ENCODE peak calls at places on chromosomes 11 and 22, in four cellular contexts. L is progenitor cell of endocrine pancreas, Q is dorsolateral prefrontal cortex, T is right lobe of liver. X is an unnamed sample.

GRCh38 chr11:33942954-33943353 is 51.1 kb upstream of the LMO2 start:
- DNase-seq in L (no peak), Q (no peak), T (no peak), X (peak)

GRCh38 chr11:112355726-112356125 is 95.1 kb upstream of the PLET1 start:
- DNase-seq in L (no peak), Q (peak), T (no peak), X (no peak)

GRCh38 chr11:35549787-35550186 is 24.4 kb upstream of the PAMR1 start:
- DNase-seq in L (no peak), Q (no peak), T (no peak), X (peak)

GRCh38 chr22:39502789-39503464 is 837 bp downstream of the MIEF1 start:
- DNase-seq in L (no peak), Q (no peak), T (no peak), X (no peak)

GRCh38 chr11:91158297-91158696 is 935.4 kb upstream of the CHORDC1 start:
- DNase-seq in L (no peak), Q (no peak), T (no peak), X (no peak)

GRCh38 chr11:20668844-20669832 is at the start of gene NELL1:
- DNase-seq in L (no peak), Q (no peak), T (no peak), X (no peak)

GRCh38 chr11:112884012-112884767 is 77.0 kb upstream of the NCAM1 start:
- DNase-seq in L (no peak), Q (no peak), T (no peak), X (no peak)

GRCh38 chr11:83195176-83195531 is 1.6 kb downstream of the ANKRD42 start:
- DNase-seq in L (no peak), Q (no peak), T (no peak), X (no peak)

GRCh38 chr11:77424639-77425038 is 49.3 kb downstream of the PAK1 start:
- DNase-seq in L (no peak), Q (no peak), T (no peak), X (no peak)

GRCh38 chr11:45343988-45344387 is 57.8 kb upstream of the SYT13 start:
- DNase-seq in L (no peak), Q (no peak), T (no peak), X (no peak)

GRCh38 chr22:48105254-48105653 is 1342.8 kb downstream of the TBC1D22A start:
- DNase-seq in L (no peak), Q (peak), T (no peak), X (no peak)

GRCh38 chr11:93784935-93785360 is 866 bp downstream of the MED17 start:
- DNase-seq in L (no peak), Q (peak), T (no peak), X (no peak)

GRCh38 chr11:14673824-14674432 is 30.3 kb downstream of the PDE3B start:
- DNase-seq in L (no peak), Q (no peak), T (no peak), X (no peak)

GRCh38 chr22:47204002-47204979 is 441.8 kb downstream of the TBC1D22A start:
- DNase-seq in L (no peak), Q (no peak), T (no peak), X (no peak)

GRCh38 chr11:2744166-2744565 is 44.4 kb upstream of the KCNQ1OT1 start:
- DNase-seq in L (no peak), Q (peak), T (peak), X (no peak)

GRCh38 chr22:31291716-31292644 is at the start of gene PIK3IP1:
- DNase-seq in L (peak), Q (peak), T (peak), X (peak)

GRCh38 chr22:36359172-36359973 is 28.4 kb downstream of the MYH9 start:
- DNase-seq in L (no peak), Q (no peak), T (no peak), X (no peak)

GRCh38 chr11:2530855-2531200 is 86.0 kb downstream of the KCNQ1 start:
- DNase-seq in L (no peak), Q (no peak), T (peak), X (no peak)